ENCODE peak calls at places on chromosome 7, in seven cellular contexts. J is HCT116; L is fibroblast of lung; K is ovary; V is testis; D is uterus; M is CD8-positive, alpha-beta T cell. G is an unnamed sample.

GRCh38 chr7:46003896-46004875 is 83.1 kb upstream of the IGFBP3 start:
- DNase-seq in J (peak; percentile 56), L (peak; percentile 68), K (no peak), V (no peak), D (no peak), M (no peak), G (peak; percentile 43)

GRCh38 chr7:50608196-50608906 is 43.1 kb upstream of the DDC start:
- DNase-seq in J (no peak), L (no peak), K (no peak), V (no peak), D (no peak), M (no peak), G (no peak)

GRCh38 chr7:15889501-15889900 is 203.0 kb upstream of the MEOX2 start:
- DNase-seq in J (peak; percentile 15), L (peak; percentile 11), K (no peak), V (peak; percentile 47), D (no peak), M (no peak), G (peak; percentile 13)

GRCh38 chr7:158655931-158656441 is 48.6 kb downstream of the NCAPG2 start:
- DNase-seq in J (no peak), L (no peak), K (no peak), V (no peak), D (no peak), M (no peak), G (no peak)

GRCh38 chr7:82131224-82131623 is 312.4 kb downstream of the CACNA2D1 start:
- DNase-seq in J (no peak), L (peak; percentile 57), K (no peak), V (no peak), D (no peak), M (no peak), G (no peak)

GRCh38 chr7:66016131-66016461 is 34.1 kb upstream of the GUSB start:
- DNase-seq in J (no peak), L (no peak), K (no peak), V (no peak), D (no peak), M (no peak), G (peak; percentile 41)

GRCh38 chr7:39741942-39742623 is 118.7 kb downstream of the RALA start:
- DNase-seq in J (no peak), L (peak; percentile 58), K (no peak), V (peak; percentile 43), D (no peak), M (peak; percentile 24), G (peak; percentile 49)

GRCh38 chr7:94632338-94633024 is 23.5 kb downstream of the SGCE start:
- DNase-seq in J (no peak), L (peak; percentile 79), K (no peak), V (no peak), D (no peak), M (no peak), G (peak; percentile 11)

GRCh38 chr7:44713680-44714335 is 34.8 kb upstream of the ZMIZ2 start:
- DNase-seq in J (no peak), L (no peak), K (no peak), V (no peak), D (no peak), M (no peak), G (no peak)

DNA sequence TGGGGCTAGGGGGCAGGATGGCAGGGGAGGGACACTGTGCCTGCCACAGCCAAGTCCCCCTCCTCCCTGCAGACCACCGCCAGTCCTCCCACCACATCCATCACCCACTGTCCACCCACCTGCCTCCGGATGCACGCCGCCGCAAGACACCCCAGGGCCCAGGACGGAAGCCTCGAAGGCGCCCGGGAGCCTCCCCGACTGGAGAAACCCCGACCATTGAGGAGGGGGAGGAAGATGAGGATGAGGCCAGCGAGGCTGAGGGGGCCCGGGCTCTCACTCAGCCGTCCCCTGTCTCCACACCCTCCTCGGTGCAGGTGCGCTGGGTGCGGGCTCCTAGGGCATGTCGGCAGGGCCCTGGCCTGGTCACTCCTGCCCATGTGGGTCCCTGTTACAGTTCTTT is 5.1 kb downstream of the SLC4A2 start:
- DNase-seq in J (no peak), L (no peak), K (no peak), V (no peak), D (no peak), M (no peak), G (no peak)
- H3K36me3 ChIP-seq in J (peaks cover 30% of the 10 kb centered on the region), L (peaks cover 29% of the 10 kb centered on the region), K (no peaks in the 10 kb centered on the region), V (no peaks in the 10 kb centered on the region), D (no peaks in the 10 kb centered on the region), M (peaks cover 8% of the 10 kb centered on the region), G (peaks cover 40% of the 10 kb centered on the region)

DNA sequence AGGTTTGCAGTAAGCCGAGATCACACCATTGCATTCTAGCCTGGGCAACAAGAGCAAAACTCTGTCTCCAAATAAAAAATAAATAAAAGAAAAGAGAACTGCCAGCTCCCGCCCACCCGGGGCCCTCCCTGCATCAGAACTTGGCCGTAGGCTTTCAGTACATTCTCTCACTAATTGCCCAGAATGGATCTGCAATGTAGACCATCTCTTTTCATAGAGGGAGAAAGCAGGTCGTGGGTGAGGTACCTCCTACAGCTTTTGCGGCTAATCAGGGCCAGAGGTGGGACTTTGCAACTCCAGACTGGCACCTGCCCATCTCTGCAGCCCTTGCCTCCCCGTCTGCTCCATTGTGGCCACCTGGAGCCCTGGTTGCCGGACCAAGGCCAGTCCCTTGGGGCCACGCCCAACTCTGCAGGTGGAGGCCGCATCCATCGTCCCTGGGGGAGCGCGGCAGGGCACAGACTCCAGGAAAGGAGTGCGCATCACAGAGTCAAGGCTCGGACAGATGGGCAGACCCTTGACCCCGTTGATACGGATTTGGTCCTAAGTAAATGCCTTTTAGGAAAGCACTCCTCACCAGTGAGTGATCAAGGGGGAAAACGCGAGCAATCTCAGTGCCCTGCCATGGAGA is 179.1 kb upstream of the SH2B2 start:
- DNase-seq in J (no peak), L (no peak), K (no peak), V (no peak), D (peak; percentile 15), M (no peak), G (no peak)
- TF ChIP-seq CTCF in J (no peak), L (no peak), K (no peak), V (no peak), D (no peak), M (no peak), G (no peak)

DNA sequence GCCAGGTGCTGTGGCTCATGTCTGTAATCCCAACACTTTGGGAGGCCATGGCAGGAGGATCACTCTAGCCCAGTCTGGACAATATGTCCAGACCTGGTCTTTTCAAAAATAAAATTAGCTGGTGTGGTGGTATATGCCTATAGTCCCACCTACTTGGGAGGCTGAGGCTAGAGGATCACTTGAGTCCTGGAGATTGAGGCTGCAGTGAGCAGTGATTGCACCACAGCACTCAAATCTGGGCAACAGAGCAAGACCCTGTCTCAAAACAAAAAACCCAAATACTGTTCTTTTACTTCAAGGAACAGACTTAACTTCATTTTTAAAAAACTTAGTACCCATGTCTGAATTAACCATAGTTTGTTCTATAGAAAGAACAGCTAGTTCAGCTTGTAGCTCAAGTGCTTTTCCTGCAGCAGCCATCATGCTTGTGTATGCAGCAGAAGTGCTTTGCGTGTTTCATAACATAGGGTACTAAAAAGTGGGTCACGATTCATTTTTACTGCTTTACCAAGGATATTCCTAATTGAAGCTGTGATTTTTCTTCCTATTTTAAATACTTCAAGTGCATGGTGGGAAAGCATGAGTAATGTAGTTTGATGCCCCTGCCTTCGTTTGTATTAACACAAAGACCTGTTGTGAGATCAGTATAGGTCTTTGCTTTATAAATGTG is 5.9 kb downstream of the EIF4H start:
- DNase-seq in J (no peak), L (no peak), K (no peak), V (no peak), D (no peak), M (no peak), G (no peak)
- H3K4me1 ChIP-seq in J (peaks cover 73% of the 10 kb centered on the region), L (peaks cover 19% of the 10 kb centered on the region), K (peaks cover 33% of the 10 kb centered on the region), V (peaks cover 33% of the 10 kb centered on the region), D (peaks cover 17% of the 10 kb centered on the region), M (peaks cover 94% of the 10 kb centered on the region), G (peaks cover 23% of the 10 kb centered on the region)

GRCh38 chr7:38728145-38728544 is 97.0 kb upstream of the AMPH start:
- DNase-seq in J (no peak), L (no peak), K (no peak), V (no peak), D (no peak), M (no peak), G (no peak)
- H3K36me3 ChIP-seq in J (no peaks in the 10 kb centered on the region), L (no peaks in the 10 kb centered on the region), K (no peaks in the 10 kb centered on the region), V (no peaks in the 10 kb centered on the region), D (no peaks in the 10 kb centered on the region), M (peaks cover 21% of the 10 kb centered on the region), G (peaks cover 17% of the 10 kb centered on the region)

GRCh38 chr7:96772295-96772694 is 62.6 kb upstream of the SEM1 start:
- DNase-seq in J (no peak), L (no peak), K (no peak), V (no peak), D (no peak), M (no peak), G (no peak)

GRCh38 chr7:96775046-96775445 is 65.4 kb upstream of the SEM1 start:
- DNase-seq in J (no peak), L (no peak), K (no peak), V (no peak), D (no peak), M (no peak), G (no peak)

GRCh38 chr7:96773483-96773882 is 63.8 kb upstream of the SEM1 start:
- DNase-seq in J (no peak), L (no peak), K (no peak), V (no peak), D (no peak), M (no peak), G (no peak)

GRCh38 chr7:96781919-96782318 is 72.3 kb upstream of the SEM1 start:
- DNase-seq in J (no peak), L (no peak), K (no peak), V (no peak), D (no peak), M (no peak), G (no peak)

GRCh38 chr7:96778263-96778662 is 68.6 kb upstream of the SEM1 start:
- DNase-seq in J (peak; percentile 4), L (no peak), K (no peak), V (no peak), D (no peak), M (no peak), G (no peak)
- TF ChIP-seq CTCF in J (no peak), L (no peak), K (no peak), V (no peak), D (no peak), M (no peak), G (no peak)

GRCh38 chr7:47331179-47331565 is 250.7 kb downstream of the TNS3 start:
- DNase-seq in J (no peak), L (no peak), K (no peak), V (no peak), D (no peak), M (no peak), G (no peak)
- H3K4me1 ChIP-seq in J (peaks cover 3% of the 10 kb centered on the region), L (peaks cover 46% of the 10 kb centered on the region), K (peaks cover 32% of the 10 kb centered on the region), V (peaks cover 32% of the 10 kb centered on the region), D (peaks cover 14% of the 10 kb centered on the region), M (no peaks in the 10 kb centered on the region), G (peaks cover 35% of the 10 kb centered on the region)

GRCh38 chr7:151465169-151465568 is 25.2 kb upstream of the CRYGN start:
- DNase-seq in J (no peak), L (no peak), K (no peak), V (no peak), D (no peak), M (no peak), G (no peak)
- H3K36me3 ChIP-seq in J (peaks cover 22% of the 10 kb centered on the region), L (peaks cover 7% of the 10 kb centered on the region), K (no peaks in the 10 kb centered on the region), V (no peaks in the 10 kb centered on the region), D (no peaks in the 10 kb centered on the region), M (peaks cover 19% of the 10 kb centered on the region), G (peaks cover 32% of the 10 kb centered on the region)

GRCh38 chr7:98288064-98288823 is 6.8 kb downstream of the BRI3 start:
- DNase-seq in J (no peak), L (no peak), K (no peak), V (no peak), D (no peak), M (no peak), G (no peak)
- TF ChIP-seq CTCF in J (no peak), L (no peak), K (no peak), V (no peak), D (no peak), M (no peak), G (no peak)

G was measured in cardiac muscle cell.